ENCODE peak calls at places on chromosomes 7 and 10, in eight cellular contexts. L is right lobe of liver, S is tibial nerve, W is HCT116, G is SJCRH30, F is adrenal gland, E is hepatocyte, Y is neural progenitor cell. P is an unnamed sample. For H3K27me3, the result is how much of the 10 kb centered on the place peaks cover.

GRCh38 chr10:129383651-129384050 is 83.4 kb upstream of the MGMT start:
- DNase-seq in L (no peak), S (no peak), W (no peak), G (no peak), F (no peak), E (no peak), Y (no peak), P (no peak)

GRCh38 chr10:3068201-3068967 is 1.0 kb downstream of the PFKP start:
- DNase-seq in L (no peak), S (peak), W (no peak), G (peak), F (peak), E (peak), Y (peak), P (peak)

GRCh38 chr7:67918158-67918557 is 921.5 kb downstream of the TYW1 start:
- DNase-seq in L (no peak), S (no peak), W (no peak), G (peak), F (no peak), E (no peak), Y (no peak), P (no peak)

GRCh38 chr7:84949067-84949466 is 237.8 kb downstream of the SEMA3D start:
- DNase-seq in L (no peak), S (no peak), W (no peak), G (no peak), F (no peak), E (no peak), Y (no peak), P (no peak)

GRCh38 chr10:4062751-4063150 is 277.7 kb upstream of the KLF6 start:
- DNase-seq in L (no peak), S (no peak), W (no peak), G (no peak), F (no peak), E (no peak), Y (no peak), P (no peak)

GRCh38 chr7:111518264-111518663 is 44.0 kb downstream of the IMMP2L start:
- DNase-seq in L (no peak), S (no peak), W (no peak), G (no peak), F (no peak), E (no peak), Y (no peak), P (no peak)

GRCh38 chr10:119360181-119360921 is 153.0 kb downstream of the GRK5 start:
- DNase-seq in L (no peak), S (no peak), W (no peak), G (peak), F (no peak), E (no peak), Y (no peak), P (peak)

GRCh38 chr10:13298748-13299436 is 972 bp downstream of the PHYH start:
- DNase-seq in L (no peak), S (no peak), W (no peak), G (no peak), F (no peak), E (no peak), Y (no peak), P (no peak)

GRCh38 chr7:66699998-66700397 is 40.5 kb upstream of the RABGEF1 start:
- DNase-seq in L (no peak), S (no peak), W (no peak), G (no peak), F (peak), E (no peak), Y (no peak), P (no peak)

GRCh38 chr10:62805139-62806092 is 896 bp downstream of the ADO start:
- DNase-seq in L (peak), S (no peak), W (no peak), G (peak), F (peak), E (peak), Y (peak), P (peak)

GRCh38 chr10:125217986-125218675 is 57.8 kb upstream of the CTBP2 start:
- DNase-seq in L (no peak), S (no peak), W (peak), G (no peak), F (no peak), E (no peak), Y (no peak), P (no peak)

GRCh38 chr7:116706668-116707126 is 34.7 kb downstream of the MET start:
- DNase-seq in L (no peak), S (no peak), W (peak), G (no peak), F (no peak), E (no peak), Y (no peak), P (no peak)

GRCh38 chr10:5373321-5373720 is 8.6 kb downstream of the UCN3 start:
- DNase-seq in L (no peak), S (no peak), W (no peak), G (no peak), F (no peak), E (no peak), Y (no peak), P (no peak)
- H3K27me3 ChIP-seq in L (under half), S (under half), W (under half), G (under half), F (under half), E (under half), Y (under half), P (under half)

GRCh38 chr7:133950856-133951255 is 176.3 kb upstream of the LRGUK start:
- DNase-seq in L (no peak), S (no peak), W (no peak), G (no peak), F (no peak), E (no peak), Y (no peak), P (no peak)
- H3K27me3 ChIP-seq in L (under half), S (under half), W (under half), G (under half), F (under half), E (under half), Y (under half), P (under half)

GRCh38 chr10:71434760-71435394 is 38.2 kb downstream of the CDH23 start:
- DNase-seq in L (peak), S (no peak), W (no peak), G (no peak), F (no peak), E (no peak), Y (no peak), P (no peak)
- H3K27me3 ChIP-seq in L (under half), S (under half), W (under half), G (under half), F (under half), E (under half), Y (under half), P (under half)

GRCh38 chr10:22323538-22324305 is 2.8 kb downstream of the BMI1 start:
- DNase-seq in L (no peak), S (no peak), W (no peak), G (no peak), F (no peak), E (no peak), Y (no peak), P (no peak)
- H3K27me3 ChIP-seq in L (under half), S (under half), W (under half), G (under half), F (under half), E (under half), Y (half or more), P (under half)

GRCh38 chr7:4886671-4887070 is 3.2 kb upstream of the RADIL start:
- DNase-seq in L (no peak), S (no peak), W (no peak), G (no peak), F (no peak), E (no peak), Y (no peak), P (no peak)
- H3K27me3 ChIP-seq in L (under half), S (under half), W (under half), G (under half), F (under half), E (under half), Y (under half), P (under half)

DNA sequence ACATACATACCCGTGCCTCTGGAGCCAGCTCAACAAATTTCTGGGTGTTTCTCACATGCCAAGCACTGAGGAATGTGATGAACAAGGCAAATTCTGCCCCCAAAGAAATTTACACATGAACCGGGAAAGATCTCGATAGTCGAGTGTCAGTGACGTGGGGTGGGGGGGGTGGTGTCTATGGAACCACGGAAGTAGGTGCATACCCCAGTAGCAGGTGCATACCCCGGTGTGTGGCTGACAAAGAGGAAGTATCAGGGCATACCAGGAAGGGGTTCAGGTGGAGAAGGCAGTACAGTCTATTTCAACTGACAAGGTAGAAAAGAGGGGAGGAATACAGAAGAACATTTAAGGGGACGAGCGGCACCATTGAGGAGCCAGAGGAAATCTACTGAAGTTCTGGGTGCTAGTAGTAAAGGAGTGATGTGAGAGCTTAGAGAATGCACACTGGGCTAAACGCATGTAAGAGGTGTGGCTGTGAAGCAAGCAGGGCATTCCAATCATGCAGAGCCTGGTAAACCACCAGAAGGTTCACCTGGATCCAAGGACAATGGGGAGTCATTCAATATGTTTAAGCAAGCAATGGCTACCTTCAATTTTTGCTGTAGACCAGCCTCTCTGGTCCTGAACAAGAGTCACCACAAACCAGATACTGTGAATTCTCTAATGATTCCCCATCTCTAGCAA is 6.2 kb downstream of the CCDC6 start:
- DNase-seq in L (no peak), S (no peak), W (no peak), G (no peak), F (no peak), E (no peak), Y (no peak), P (no peak)
- H3K27me3 ChIP-seq in L (under half), S (under half), W (under half), G (under half), F (under half), E (under half), Y (under half), P (under half)

P was measured in heart left ventricle.